ENCODE peak calls at places on chromosomes 6 and 20, in eight cellular contexts. Y is dorsolateral prefrontal cortex, M is right atrium auricular region, Z is MM.1S, H is H1, E is body of pancreas, N is fibroblast of mammary gland, T is A549. X is an unnamed sample.

GRCh38 chr20:60403105-60403741 is 445.0 kb downstream of the CDH26 start:
- DNase-seq in M (no peak), Y (no peak), N (no peak), E (no peak), T (no peak), H (no peak), Z (peak), X (no peak)

GRCh38 chr6:127058027-127058426 is 60.4 kb upstream of the RSPO3 start:
- DNase-seq in E (no peak), M (no peak), Y (no peak), Z (no peak), N (peak), H (no peak), T (no peak), X (no peak)

GRCh38 chr6:24864345-24864744 is 65.6 kb upstream of the ARMH2 start:
- DNase-seq in Y (no peak), E (no peak), Z (no peak), H (no peak), M (no peak), T (no peak), N (peak), X (no peak)

GRCh38 chr6:72617721-72618120 is 4.1 kb upstream of the KCNQ5 start:
- DNase-seq in N (no peak), E (no peak), H (no peak), Z (no peak), T (no peak), Y (no peak), M (no peak), X (no peak)

GRCh38 chr6:90151827-90152449 is 144.7 kb downstream of the BACH2 start:
- DNase-seq in Y (no peak), M (no peak), E (no peak), T (no peak), Z (no peak), H (no peak), N (no peak), X (no peak)

GRCh38 chr6:130466052-130466743 is 100.4 kb downstream of the TMEM200A start:
- DNase-seq in T (no peak), Y (no peak), E (no peak), M (no peak), Z (no peak), N (peak), H (no peak), X (no peak)

GRCh38 chr6:52243282-52243893 is 912 bp downstream of the IL17F start:
- DNase-seq in N (no peak), Y (no peak), H (no peak), Z (no peak), E (no peak), T (no peak), M (no peak), X (no peak)

GRCh38 chr6:49264909-49265308 is 198.1 kb downstream of the MMUT start:
- DNase-seq in M (no peak), T (no peak), Z (no peak), Y (no peak), E (no peak), H (no peak), N (no peak), X (no peak)

GRCh38 chr20:2509794-2510193 is 1.1 kb upstream of the ZNF343 start:
- DNase-seq in Z (no peak), N (no peak), T (no peak), M (no peak), Y (no peak), E (no peak), H (no peak), X (no peak)

GRCh38 chr20:56875052-56875663 is 246.1 kb downstream of the TFAP2C start:
- DNase-seq in H (no peak), Y (no peak), T (peak), M (no peak), Z (peak), N (peak), E (no peak), X (no peak)

GRCh38 chr6:53986165-53986720 is 125.0 kb upstream of the MLIP start:
- DNase-seq in Y (no peak), T (peak), H (no peak), E (peak), Z (peak), N (peak), M (no peak), X (peak)

GRCh38 chr6:66390393-66390792 is 683.4 kb upstream of the EYS start:
- DNase-seq in Z (no peak), N (no peak), E (no peak), T (no peak), H (no peak), M (no peak), Y (no peak), X (no peak)

GRCh38 chr6:70846207-70846835 is 110.5 kb downstream of the B3GAT2 start:
- DNase-seq in Z (no peak), H (no peak), Y (no peak), T (no peak), N (no peak), M (no peak), E (no peak), X (no peak)

GRCh38 chr6:142844065-142844755 is 100.8 kb downstream of the HIVEP2 start:
- DNase-seq in T (no peak), E (no peak), Z (peak), N (peak), M (no peak), Y (no peak), H (no peak), X (no peak)

GRCh38 chr6:142846883-142847287 is 98.1 kb downstream of the HIVEP2 start:
- DNase-seq in T (peak), E (no peak), H (no peak), Y (peak), Z (peak), M (peak), N (peak), X (no peak)

GRCh38 chr6:142845143-142845571 is 99.8 kb downstream of the HIVEP2 start:
- DNase-seq in N (no peak), T (no peak), Z (peak), H (no peak), E (no peak), M (no peak), Y (no peak), X (peak)

GRCh38 chr6:142846459-142846831 is 98.5 kb downstream of the HIVEP2 start:
- DNase-seq in Y (no peak), M (no peak), E (no peak), T (no peak), H (no peak), N (peak), Z (no peak), X (no peak)

GRCh38 chr6:142845624-142846458 is 99.1 kb downstream of the HIVEP2 start:
- DNase-seq in Z (peak), N (peak), Y (peak), M (peak), E (peak), H (peak), T (peak), X (no peak)
- TF ChIP-seq CTCF in Z (peak), N (no peak), Y (no peak), M (peak), E (peak), H (no peak), T (no peak), X (no peak)

GRCh38 chr6:35948725-35949124 is 27.8 kb upstream of the SRPK1 start:
- DNase-seq in Y (no peak), T (peak), H (no peak), M (no peak), E (no peak), Z (peak), N (peak), X (no peak)
- TF ChIP-seq CTCF in Y (no peak), T (no peak), H (peak), M (no peak), E (no peak), Z (peak), N (peak), X (no peak)

DNA sequence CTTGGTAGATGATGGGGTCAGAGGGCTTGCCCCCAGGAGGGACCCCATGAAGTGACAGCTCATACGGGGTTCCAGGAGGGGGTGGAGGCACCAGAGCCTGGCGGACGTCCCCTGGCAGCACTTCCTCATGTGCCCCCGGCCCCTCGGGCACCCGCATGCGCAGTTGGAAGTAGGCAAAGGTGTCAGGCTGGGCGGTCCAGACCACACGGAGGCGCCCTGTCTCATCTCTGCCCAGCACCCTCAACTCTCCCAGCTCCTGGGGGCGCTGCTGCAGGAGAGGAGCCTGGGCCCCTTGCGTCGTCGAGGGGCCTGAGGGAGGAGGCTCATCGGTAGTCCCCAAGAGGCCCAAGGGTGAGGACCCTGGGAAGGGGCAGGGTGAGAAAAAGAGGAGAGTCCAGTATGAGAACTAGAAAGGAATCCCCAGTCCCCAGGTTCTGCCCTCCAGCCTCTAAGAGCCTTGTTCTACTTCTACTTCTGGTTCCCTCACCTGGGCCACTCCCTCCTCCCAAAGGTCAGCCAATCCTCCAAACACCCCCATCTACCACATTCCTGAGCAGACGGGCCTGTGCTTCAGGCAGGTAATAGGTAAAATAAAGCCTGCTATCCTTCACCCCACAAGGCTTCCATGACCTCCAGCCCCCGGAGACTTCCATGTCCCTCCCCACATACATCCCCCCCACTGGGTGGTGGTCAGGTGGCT is 23.2 kb downstream of the TNXB start:
- DNase-seq in N (no peak), Z (no peak), Y (no peak), M (no peak), H (no peak), E (no peak), T (no peak), X (no peak)
- TF ChIP-seq CTCF in N (no peak), Z (peak), Y (no peak), M (no peak), H (peak), E (no peak), T (no peak), X (no peak)

GRCh38 chr6:41189968-41190367 is 11.0 kb downstream of the TREML2 start:
- DNase-seq in Z (no peak), E (no peak), N (no peak), T (no peak), Y (no peak), H (peak), M (peak), X (no peak)

GRCh38 chr6:41193171-41193734 is 7.7 kb downstream of the TREML2 start:
- DNase-seq in N (no peak), Y (no peak), Z (no peak), E (no peak), T (no peak), H (peak), M (peak), X (no peak)

GRCh38 chr6:41193884-41194283 is 7.1 kb downstream of the TREML2 start:
- DNase-seq in Y (no peak), H (peak), M (peak), T (no peak), Z (no peak), E (no peak), N (no peak), X (no peak)

GRCh38 chr6:41190791-41191190 is 10.2 kb downstream of the TREML2 start:
- DNase-seq in Y (no peak), Z (no peak), H (peak), E (no peak), N (peak), M (no peak), T (no peak), X (no peak)

DNA sequence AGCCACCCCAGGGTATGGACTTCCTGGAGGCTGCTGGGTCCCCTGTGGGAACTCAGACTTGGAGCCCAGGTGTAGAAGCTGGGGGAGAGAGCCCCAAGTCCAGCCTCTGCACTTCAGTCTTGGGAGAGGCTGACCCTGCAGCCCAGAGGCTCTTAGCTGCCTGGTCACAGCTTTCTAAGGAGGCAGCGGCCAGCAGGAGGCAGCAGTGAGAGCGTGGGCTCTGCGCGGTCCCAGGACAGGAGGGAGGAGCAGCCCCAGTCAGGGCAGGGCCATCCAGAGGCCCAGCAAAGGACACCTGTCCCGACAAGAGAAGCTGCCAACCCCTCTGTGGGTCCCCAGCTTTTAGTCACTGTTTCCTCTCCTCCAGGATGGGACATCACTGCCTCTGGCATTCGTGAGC is 9.4 kb downstream of the TREML2 start:
- DNase-seq in N (peak), E (no peak), T (peak), H (peak), Y (no peak), M (peak), Z (no peak), X (peak)
- TF ChIP-seq CTCF in N (peak), E (peak), T (peak), H (peak), Y (peak), M (peak), Z (peak), X (peak)

GRCh38 chr20:7094438-7094997 is 327.0 kb downstream of the BMP2 start:
- DNase-seq in M (no peak), H (peak), Z (peak), T (peak), N (peak), Y (no peak), E (peak), X (no peak)
- TF ChIP-seq CTCF in M (peak), H (peak), Z (peak), T (peak), N (peak), Y (peak), E (peak), X (peak)

GRCh38 chr6:31158863-31159855 is 770 bp downstream of the TCF19 start:
- DNase-seq in Z (peak), Y (no peak), E (no peak), T (no peak), N (peak), M (no peak), H (peak), X (no peak)
- TF ChIP-seq CTCF in Z (peak), Y (no peak), E (no peak), T (no peak), N (no peak), M (no peak), H (peak), X (no peak)

GRCh38 chr6:2185056-2185455 is 60.3 kb downstream of the GMDS start:
- DNase-seq in N (no peak), T (no peak), E (no peak), Y (no peak), H (no peak), Z (no peak), M (no peak), X (no peak)
- TF ChIP-seq CTCF in N (no peak), T (no peak), E (no peak), Y (no peak), H (no peak), Z (no peak), M (no peak), X (no peak)